ENCODE peak calls at places on chromosomes 1 and 21, in eight cellular contexts. H, Y, J, O, A, P, T and D are unnamed samples.
A peak's percentile ranks its signal among the peaks of the same experiment; 100 is the strongest.

GRCh38 chr1:24277420-24278169 is 41.6 kb upstream of the GRHL3 start:
- DNase-seq in H (peak; percentile 87), T (no peak), O (no peak), Y (peak; percentile 89), J (no peak), A (no peak), P (no peak), D (no peak)

GRCh38 chr1:47664356-47664755 is 226.5 kb downstream of the FOXD2 start:
- DNase-seq in P (no peak), J (no peak), Y (no peak), T (no peak), A (peak; percentile 37), H (no peak), O (no peak), D (no peak)

GRCh38 chr1:200180821-200181220 is 153.3 kb downstream of the NR5A2 start:
- DNase-seq in T (no peak), O (peak; percentile 39), A (no peak), J (no peak), Y (peak; percentile 71), P (no peak), H (peak; percentile 52), D (no peak)

GRCh38 chr1:68331117-68331865 is 99.0 kb upstream of the WLS start:
- DNase-seq in P (no peak), T (no peak), O (peak; percentile 96), H (peak; percentile 71), A (no peak), Y (peak; percentile 51), J (no peak), D (no peak)

GRCh38 chr1:36134805-36135339 is 9.8 kb upstream of the COL8A2 start:
- DNase-seq in P (no peak), A (peak; percentile 95), J (no peak), H (peak; percentile 69), T (peak; percentile 76), O (no peak), Y (peak; percentile 66), D (no peak)

GRCh38 chr1:59029768-59030167 is 245.9 kb upstream of the JUN start:
- DNase-seq in H (no peak), Y (no peak), P (no peak), J (no peak), A (no peak), O (no peak), T (peak; percentile 41), D (no peak)

GRCh38 chr1:36143424-36143823 is 5.9 kb downstream of the TRAPPC3 start:
- DNase-seq in J (no peak), P (no peak), Y (no peak), O (no peak), H (no peak), A (no peak), T (no peak), D (no peak)

GRCh38 chr1:204587621-204588020 is 71.4 kb downstream of the MDM4 start:
- DNase-seq in Y (no peak), T (no peak), P (no peak), H (no peak), A (no peak), O (no peak), J (no peak), D (no peak)

GRCh38 chr1:115052454-115053083 is 22.9 kb downstream of the TSHB start:
- DNase-seq in P (no peak), Y (peak; percentile 56), H (peak; percentile 56), T (peak; percentile 81), O (no peak), A (peak; percentile 88), J (no peak), D (no peak)

GRCh38 chr21:33026878-33027400 is 1.2 kb downstream of the OLIG2 start:
- DNase-seq in H (no peak), P (no peak), J (peak; percentile 79), O (no peak), Y (peak; percentile 14), T (no peak), A (peak; percentile 74), D (no peak)

GRCh38 chr1:167489581-167490340 is 28.6 kb downstream of the CD247 start:
- DNase-seq in O (no peak), T (no peak), H (no peak), Y (no peak), J (no peak), P (no peak), A (peak; percentile 87), D (no peak)

GRCh38 chr1:67457247-67457646 is 27.0 kb upstream of the SERBP1 start:
- DNase-seq in A (no peak), T (no peak), O (no peak), P (no peak), J (no peak), Y (no peak), H (no peak), D (no peak)

GRCh38 chr21:14916676-14917141 is 148.1 kb downstream of the NRIP1 start:
- DNase-seq in P (no peak), Y (peak; percentile 33), T (peak; percentile 17), J (no peak), O (no peak), A (peak; percentile 58), H (peak; percentile 66), D (peak; percentile 33)

GRCh38 chr1:151897861-151898468 is 11.3 kb downstream of the THEM4 start:
- DNase-seq in J (no peak), H (no peak), Y (no peak), O (no peak), P (peak; percentile 62), A (no peak), T (no peak), D (no peak)

GRCh38 chr21:32844653-32845443 is 73.3 kb upstream of the PAXBP1 start:
- DNase-seq in Y (peak; percentile 62), P (no peak), A (no peak), O (no peak), T (peak; percentile 19), H (peak; percentile 70), J (no peak), D (peak; percentile 37)

GRCh38 chr1:228464487-228464983 is 22.6 kb upstream of the RNF187 start:
- DNase-seq in T (peak; percentile 84), P (no peak), O (no peak), A (peak; percentile 95), J (no peak), H (peak; percentile 85), Y (peak; percentile 80), D (peak; percentile 48)

GRCh38 chr1:228727682-228728171 is 7.6 kb upstream of the RHOU start:
- DNase-seq in H (peak; percentile 72), P (no peak), A (no peak), T (no peak), Y (peak; percentile 71), O (no peak), J (no peak), D (no peak)

GRCh38 chr1:207752456-207753132 is 740 bp downstream of the CD46 start:
- DNase-seq in O (no peak), A (peak; percentile 71), T (peak; percentile 69), P (peak; percentile 85), H (peak; percentile 12), Y (peak; percentile 13), J (peak; percentile 85), D (no peak)

GRCh38 chr1:171841931-171842723 is 829 bp downstream of the DNM3 start:
- DNase-seq in J (peak; percentile 69), Y (peak; percentile 3), T (peak; percentile 21), O (no peak), A (peak; percentile 74), H (no peak), P (no peak), D (no peak)

DNA sequence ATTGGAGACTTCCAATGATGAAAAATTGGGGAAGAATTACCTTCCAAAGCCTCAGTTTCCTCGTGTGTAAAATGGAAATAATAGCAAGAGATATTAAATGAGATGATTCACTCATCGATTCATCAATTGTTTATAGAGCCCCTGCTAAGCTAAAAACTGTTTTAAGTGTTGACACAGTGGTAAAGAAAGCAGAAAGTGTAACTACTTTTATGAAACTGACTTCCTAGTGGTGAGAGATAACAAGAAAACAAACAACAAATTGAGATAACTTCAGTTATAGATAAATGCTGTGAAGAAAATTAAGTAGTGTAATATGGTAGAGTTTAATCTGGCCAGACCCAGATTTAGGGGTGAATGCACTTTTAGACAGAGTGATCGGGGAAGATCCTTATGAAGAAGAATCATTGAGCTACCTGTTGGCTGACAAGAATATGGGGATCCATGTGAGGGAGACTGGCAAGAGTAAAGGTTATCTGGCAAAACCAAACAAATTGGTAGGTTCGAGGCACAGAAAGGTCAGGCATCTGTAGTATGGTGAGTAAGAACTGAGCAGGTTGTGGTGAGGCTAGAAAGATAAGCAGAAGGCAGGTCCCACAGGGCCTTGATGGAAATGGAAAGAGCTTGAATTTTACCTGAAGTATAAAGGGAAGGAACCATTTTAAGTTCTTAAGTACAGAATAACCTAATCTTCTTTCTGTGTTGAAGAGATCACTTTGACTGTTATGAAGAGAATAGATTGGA is 10.9 kb downstream of the PTPRC start:
- DNase-seq in T (no peak), P (no peak), H (no peak), O (no peak), J (no peak), Y (no peak), A (no peak), D (no peak)
- H3K4me3 ChIP-seq in T (no peak overlapping the region), P (no peak overlapping the region), H (no peak overlapping the region), O (no peak overlapping the region), J (no peak overlapping the region), Y (no peak overlapping the region), A (no peak overlapping the region), D (no peak overlapping the region)

GRCh38 chr1:26410706-26411623 is at the start of gene LIN28A:
- DNase-seq in Y (no peak), T (no peak), O (no peak), A (peak; percentile 75), H (no peak), P (no peak), J (peak; percentile 73), D (no peak)
- H3K4me3 ChIP-seq in Y (no peak within 1 kb of the TSS), T (no peak within 1 kb of the TSS), O (no peak within 1 kb of the TSS), A (peak within 1 kb of the TSS; percentile 99), H (peak within 1 kb of the TSS; percentile 38), P (no peak within 1 kb of the TSS), J (no peak within 1 kb of the TSS), D (no peak within 1 kb of the TSS)

GRCh38 chr1:93177991-93178390 is 2.2 kb downstream of the TMED5 start:
- DNase-seq in Y (peak; percentile 49), T (peak; percentile 13), A (no peak), H (peak; percentile 55), J (no peak), P (no peak), O (no peak), D (no peak)

GRCh38 chr1:93171549-93172050 is 8.6 kb downstream of the TMED5 start:
- DNase-seq in J (no peak), P (no peak), H (no peak), Y (no peak), O (no peak), A (no peak), T (no peak), D (no peak)

GRCh38 chr1:93178418-93178817 is 1.8 kb downstream of the TMED5 start:
- DNase-seq in O (no peak), H (peak; percentile 64), Y (peak; percentile 41), P (no peak), T (peak; percentile 15), J (no peak), A (no peak), D (no peak)

GRCh38 chr1:93172778-93173177 is 7.4 kb downstream of the TMED5 start:
- DNase-seq in O (no peak), P (no peak), J (no peak), T (no peak), A (no peak), Y (peak; percentile 44), H (peak; percentile 61), D (no peak)
- H3K4me3 ChIP-seq in O (no peak overlapping the region), P (no peak overlapping the region), J (no peak overlapping the region), T (no peak overlapping the region), A (no peak overlapping the region), Y (no peak overlapping the region), H (no peak overlapping the region), D (no peak overlapping the region)

DNA sequence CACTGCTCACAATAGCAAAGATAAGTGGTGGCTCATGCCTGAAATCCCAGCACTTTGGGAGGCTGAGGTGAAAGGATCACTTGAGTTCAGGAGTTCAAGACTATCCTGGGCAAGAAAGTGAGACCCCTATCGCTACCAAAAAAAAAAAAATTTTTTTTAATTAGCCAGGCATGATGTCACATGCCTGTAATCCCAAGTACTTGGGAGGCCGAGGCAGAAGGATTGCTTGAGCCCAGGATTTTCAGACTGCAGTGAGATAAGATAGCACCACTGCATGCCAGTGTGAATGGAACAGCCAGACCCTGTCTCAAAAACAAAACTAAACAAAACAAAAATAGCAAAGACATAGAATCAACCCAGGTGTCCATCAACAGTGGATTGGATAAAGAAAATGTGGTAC is 50.6 kb downstream of the HSF2BP start:
- DNase-seq in H (no peak), T (no peak), P (no peak), A (no peak), Y (no peak), O (no peak), J (no peak), D (no peak)
- H3K4me3 ChIP-seq in H (no peak overlapping the region), T (no peak overlapping the region), P (no peak overlapping the region), A (no peak overlapping the region), Y (no peak overlapping the region), O (no peak overlapping the region), J (no peak overlapping the region), D (no peak overlapping the region)